ENCODE peak calls at places on chromosomes 11 and 22, in eight cellular contexts. X, V, I, U, B, Q, W and A are unnamed samples.

GRCh38 chr11:13535819-13536218 is 40.0 kb upstream of the PTH start:
- DNase-seq in X (no peak), V (peak; percentile 28), I (peak; percentile 77), U (peak; percentile 6), B (peak; percentile 7), Q (no peak), W (peak; percentile 6), A (no peak)

GRCh38 chr11:134069426-134069921 is 602 bp downstream of the JAM3 start:
- DNase-seq in X (no peak), V (no peak), I (peak; percentile 70), U (no peak), B (peak; percentile 75), Q (no peak), W (no peak), A (no peak)

GRCh38 chr11:66864172-66864901 is 7.5 kb downstream of the LRFN4 start:
- DNase-seq in X (no peak), V (no peak), I (no peak), U (no peak), B (no peak), Q (no peak), W (no peak), A (no peak)

GRCh38 chr22:35375031-35375430 is 5.9 kb upstream of the HMOX1 start:
- DNase-seq in X (no peak), V (no peak), I (no peak), U (no peak), B (no peak), Q (no peak), W (no peak), A (peak; percentile 65)

GRCh38 chr11:88098289-88098688 is 77.0 kb downstream of the RAB38 start:
- DNase-seq in X (no peak), V (no peak), I (no peak), U (no peak), B (no peak), Q (no peak), W (no peak), A (no peak)

GRCh38 chr11:28400236-28401100 is 292.3 kb downstream of the METTL15 start:
- DNase-seq in X (no peak), V (no peak), I (no peak), U (peak; percentile 3), B (no peak), Q (no peak), W (no peak), A (no peak)

GRCh38 chr11:118171274-118172062 is 5.0 kb downstream of the SCN2B start:
- DNase-seq in X (no peak), V (peak; percentile 90), I (peak; percentile 94), U (peak; percentile 56), B (peak; percentile 93), Q (peak; percentile 30), W (no peak), A (no peak)

GRCh38 chr11:106415510-106415909 is 338.0 kb downstream of the AASDHPPT start:
- DNase-seq in X (no peak), V (no peak), I (no peak), U (peak; percentile 4), B (no peak), Q (no peak), W (no peak), A (no peak)

GRCh38 chr22:31846161-31847115 is 92.6 kb downstream of the DEPDC5 start:
- DNase-seq in X (no peak), V (peak; percentile 28), I (peak; percentile 49), U (no peak), B (peak; percentile 25), Q (no peak), W (no peak), A (peak; percentile 8)

GRCh38 chr11:30984442-30984816 is 385.1 kb downstream of the DCDC1 start:
- DNase-seq in X (no peak), V (no peak), I (no peak), U (peak; percentile 21), B (peak; percentile 3), Q (no peak), W (no peak), A (no peak)

GRCh38 chr11:17979770-17980371 is 33.0 kb downstream of the SERGEF start:
- DNase-seq in X (no peak), V (peak; percentile 77), I (peak; percentile 81), U (peak; percentile 31), B (peak; percentile 59), Q (peak; percentile 45), W (no peak), A (peak; percentile 8)

GRCh38 chr11:82636620-82637019 is 97.0 kb downstream of the FAM181B start:
- DNase-seq in X (no peak), V (no peak), I (no peak), U (no peak), B (no peak), Q (no peak), W (no peak), A (no peak)

GRCh38 chr11:128595221-128595620 is 7.9 kb upstream of the ETS1 start:
- DNase-seq in X (no peak), V (no peak), I (no peak), U (no peak), B (no peak), Q (no peak), W (no peak), A (no peak)

GRCh38 chr11:111878385-111878765 is 590 bp downstream of the FDXACB1 start:
- DNase-seq in X (no peak), V (no peak), I (peak; percentile 39), U (no peak), B (no peak), Q (no peak), W (peak; percentile 3), A (no peak)

GRCh38 chr11:104813532-104813931 is 84.7 kb downstream of the CASP12 start:
- DNase-seq in X (no peak), V (no peak), I (peak; percentile 70), U (no peak), B (no peak), Q (no peak), W (no peak), A (no peak)

GRCh38 chr11:66064571-66064970 is 5.5 kb upstream of the PACS1 start:
- DNase-seq in X (no peak), V (no peak), I (no peak), U (no peak), B (no peak), Q (no peak), W (no peak), A (no peak)

GRCh38 chr11:115256326-115257197 is 247.7 kb downstream of the CADM1 start:
- DNase-seq in X (peak; percentile 21), V (no peak), I (peak; percentile 39), U (no peak), B (peak; percentile 22), Q (no peak), W (no peak), A (no peak)

GRCh38 chr11:76172583-76172982 is 33.7 kb downstream of the WNT11 start:
- DNase-seq in X (no peak), V (no peak), I (no peak), U (no peak), B (peak; percentile 63), Q (no peak), W (no peak), A (no peak)

GRCh38 chr11:41851743-41852142 is 392.3 kb upstream of the LRRC4C start:
- DNase-seq in X (no peak), V (no peak), I (no peak), U (no peak), B (no peak), Q (no peak), W (no peak), A (no peak)
- TF ChIP-seq POLR2AphosphoS5 in X (no peak), V (no peak), I (no peak), U (no peak), B (no peak), Q (no peak), W (no peak), A (no peak)

GRCh38 chr11:130449996-130450419 is 1.6 kb downstream of the ADAMTS15 start:
- DNase-seq in X (no peak), V (peak; percentile 36), I (peak; percentile 98), U (no peak), B (peak; percentile 65), Q (no peak), W (no peak), A (no peak)
- TF ChIP-seq REST in X (no peak), V (no peak), I (no peak), U (no peak), B (no peak), Q (no peak), W (no peak), A (no peak)

GRCh38 chr11:69884286-69884685 is 65.1 kb upstream of the FGF3 start:
- DNase-seq in X (no peak), V (no peak), I (no peak), U (no peak), B (no peak), Q (no peak), W (no peak), A (no peak)
- TF ChIP-seq POLR2AphosphoS5 in X (no peak), V (no peak), I (no peak), U (no peak), B (no peak), Q (no peak), W (no peak), A (no peak)

DNA sequence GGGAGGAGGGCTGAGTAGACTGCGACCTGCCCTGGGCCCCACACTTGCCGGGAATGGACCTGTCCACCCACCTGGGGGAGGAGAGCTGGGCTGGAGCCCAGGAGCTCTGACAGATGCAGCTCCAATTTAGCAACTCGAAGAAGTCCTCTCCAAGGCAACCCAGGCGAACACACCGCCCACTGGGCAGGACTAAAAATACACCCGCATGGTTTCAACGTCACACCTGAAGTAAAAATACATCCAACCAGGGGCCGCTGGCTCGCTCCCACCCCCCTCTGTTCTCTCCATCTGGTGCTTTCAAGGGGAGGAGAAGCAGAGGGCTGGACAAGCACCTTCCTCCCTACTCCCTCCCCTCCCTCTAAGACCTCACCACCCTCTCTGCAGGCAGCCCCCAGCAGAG is 119.9 kb downstream of the FEZ1 start:
- DNase-seq in X (no peak), V (no peak), I (peak; percentile 25), U (no peak), B (no peak), Q (no peak), W (no peak), A (no peak)
- TF ChIP-seq REST in X (no peak), V (no peak), I (no peak), U (no peak), B (no peak), Q (no peak), W (no peak), A (no peak)